ENCODE peak calls at places on chromosomes 7 and 10, in eight cellular contexts. One of them, this sample, is unnamed. For H3K9me3, the result is how much of the 10 kb centered on the place peaks cover.

GRCh38 chr7:138785587-138786437 is 12.0 kb upstream of the TMEM213 start:
- DNase-seq in neural progenitor cell: no peak
- DNase-seq in endodermal cell: no peak
- DNase-seq in OCI-LY7: no peak
- DNase-seq in tibial artery: no peak
- DNase-seq in left ventricle myocardium inferior: no peak
- DNase-seq in transverse colon: no peak
- DNase-seq in mammary epithelial cell: peak
- DNase-seq in this sample: no peak

GRCh38 chr7:20958474-20958873 is 171.8 kb upstream of the SP8 start:
- DNase-seq in neural progenitor cell: no peak
- DNase-seq in endodermal cell: no peak
- DNase-seq in OCI-LY7: no peak
- DNase-seq in tibial artery: no peak
- DNase-seq in left ventricle myocardium inferior: no peak
- DNase-seq in transverse colon: no peak
- DNase-seq in mammary epithelial cell: no peak
- DNase-seq in this sample: no peak

GRCh38 chr7:157755741-157756140 is 418.9 kb downstream of the DNAJB6 start:
- DNase-seq in neural progenitor cell: no peak
- DNase-seq in endodermal cell: no peak
- DNase-seq in OCI-LY7: no peak
- DNase-seq in tibial artery: no peak
- DNase-seq in left ventricle myocardium inferior: no peak
- DNase-seq in transverse colon: no peak
- DNase-seq in mammary epithelial cell: no peak
- DNase-seq in this sample: no peak

GRCh38 chr7:68706291-68706690 is 892.0 kb upstream of the AUTS2 start:
- DNase-seq in neural progenitor cell: no peak
- DNase-seq in endodermal cell: no peak
- DNase-seq in OCI-LY7: no peak
- DNase-seq in tibial artery: no peak
- DNase-seq in left ventricle myocardium inferior: no peak
- DNase-seq in transverse colon: no peak
- DNase-seq in mammary epithelial cell: no peak
- DNase-seq in this sample: no peak

GRCh38 chr7:155815332-155816191 is 3.3 kb upstream of the SHH start:
- DNase-seq in neural progenitor cell: peak
- DNase-seq in endodermal cell: peak
- DNase-seq in OCI-LY7: peak
- DNase-seq in tibial artery: no peak
- DNase-seq in left ventricle myocardium inferior: no peak
- DNase-seq in transverse colon: peak
- DNase-seq in mammary epithelial cell: peak
- DNase-seq in this sample: no peak

GRCh38 chr7:150923802-150924201 is 54.3 kb downstream of the KCNH2 start:
- DNase-seq in neural progenitor cell: no peak
- DNase-seq in endodermal cell: no peak
- DNase-seq in OCI-LY7: no peak
- DNase-seq in tibial artery: no peak
- DNase-seq in left ventricle myocardium inferior: no peak
- DNase-seq in transverse colon: no peak
- DNase-seq in mammary epithelial cell: no peak
- DNase-seq in this sample: no peak

GRCh38 chr10:67088035-67088434 is 162.2 kb downstream of the LRRTM3 start:
- DNase-seq in neural progenitor cell: no peak
- DNase-seq in endodermal cell: no peak
- DNase-seq in OCI-LY7: no peak
- DNase-seq in tibial artery: no peak
- DNase-seq in left ventricle myocardium inferior: no peak
- DNase-seq in transverse colon: no peak
- DNase-seq in mammary epithelial cell: no peak
- DNase-seq in this sample: no peak

GRCh38 chr7:18445483-18445882 is 50.1 kb upstream of the HDAC9 start:
- DNase-seq in neural progenitor cell: no peak
- DNase-seq in endodermal cell: no peak
- DNase-seq in OCI-LY7: no peak
- DNase-seq in tibial artery: no peak
- DNase-seq in left ventricle myocardium inferior: no peak
- DNase-seq in transverse colon: no peak
- DNase-seq in mammary epithelial cell: no peak
- DNase-seq in this sample: no peak

GRCh38 chr7:123682690-123683089 is 27.0 kb downstream of the LMOD2 start:
- DNase-seq in neural progenitor cell: peak
- DNase-seq in endodermal cell: no peak
- DNase-seq in OCI-LY7: peak
- DNase-seq in tibial artery: no peak
- DNase-seq in left ventricle myocardium inferior: no peak
- DNase-seq in transverse colon: no peak
- DNase-seq in mammary epithelial cell: peak
- DNase-seq in this sample: no peak

GRCh38 chr10:27716521-27716920 is 29.1 kb downstream of the MKX start:
- DNase-seq in neural progenitor cell: no peak
- DNase-seq in endodermal cell: no peak
- DNase-seq in OCI-LY7: no peak
- DNase-seq in tibial artery: no peak
- DNase-seq in left ventricle myocardium inferior: no peak
- DNase-seq in transverse colon: no peak
- DNase-seq in mammary epithelial cell: no peak
- DNase-seq in this sample: no peak

GRCh38 chr7:100565133-100565571 is 8.5 kb downstream of the SAP25 start:
- DNase-seq in neural progenitor cell: no peak
- DNase-seq in endodermal cell: no peak
- DNase-seq in OCI-LY7: no peak
- DNase-seq in tibial artery: no peak
- DNase-seq in left ventricle myocardium inferior: no peak
- DNase-seq in transverse colon: no peak
- DNase-seq in mammary epithelial cell: no peak
- DNase-seq in this sample: no peak

GRCh38 chr7:50359995-50360925 is 55.7 kb downstream of the IKZF1 start:
- DNase-seq in neural progenitor cell: peak
- DNase-seq in endodermal cell: peak
- DNase-seq in OCI-LY7: no peak
- DNase-seq in tibial artery: no peak
- DNase-seq in left ventricle myocardium inferior: no peak
- DNase-seq in transverse colon: peak
- DNase-seq in mammary epithelial cell: no peak
- DNase-seq in this sample: no peak

GRCh38 chr7:99837649-99838361 is 10.0 kb downstream of the CYP3A43 start:
- DNase-seq in neural progenitor cell: no peak
- DNase-seq in endodermal cell: no peak
- DNase-seq in OCI-LY7: peak
- DNase-seq in tibial artery: no peak
- DNase-seq in left ventricle myocardium inferior: no peak
- DNase-seq in transverse colon: no peak
- DNase-seq in mammary epithelial cell: peak
- DNase-seq in this sample: no peak

GRCh38 chr7:51295435-51296269 is 21.0 kb downstream of the COBL start:
- DNase-seq in neural progenitor cell: no peak
- DNase-seq in endodermal cell: no peak
- DNase-seq in OCI-LY7: no peak
- DNase-seq in tibial artery: no peak
- DNase-seq in left ventricle myocardium inferior: no peak
- DNase-seq in transverse colon: peak
- DNase-seq in mammary epithelial cell: no peak
- DNase-seq in this sample: no peak

GRCh38 chr10:17474595-17474994 is 20.2 kb upstream of the ST8SIA6 start:
- DNase-seq in neural progenitor cell: no peak
- DNase-seq in endodermal cell: peak
- DNase-seq in OCI-LY7: no peak
- DNase-seq in tibial artery: no peak
- DNase-seq in left ventricle myocardium inferior: no peak
- DNase-seq in transverse colon: no peak
- DNase-seq in mammary epithelial cell: no peak
- DNase-seq in this sample: no peak

GRCh38 chr7:44881066-44881600 is 4.2 kb downstream of the PURB start:
- DNase-seq in neural progenitor cell: no peak
- DNase-seq in endodermal cell: no peak
- DNase-seq in OCI-LY7: no peak
- DNase-seq in tibial artery: no peak
- DNase-seq in left ventricle myocardium inferior: no peak
- DNase-seq in transverse colon: no peak
- DNase-seq in mammary epithelial cell: no peak
- DNase-seq in this sample: no peak

GRCh38 chr7:44884553-44885393 is 557 bp downstream of the PURB start:
- DNase-seq in neural progenitor cell: peak
- DNase-seq in endodermal cell: peak
- DNase-seq in OCI-LY7: peak
- DNase-seq in tibial artery: peak
- DNase-seq in left ventricle myocardium inferior: peak
- DNase-seq in transverse colon: peak
- DNase-seq in mammary epithelial cell: peak
- DNase-seq in this sample: no peak

GRCh38 chr7:44883961-44884360 is 1.4 kb downstream of the PURB start:
- DNase-seq in neural progenitor cell: no peak
- DNase-seq in endodermal cell: no peak
- DNase-seq in OCI-LY7: no peak
- DNase-seq in tibial artery: no peak
- DNase-seq in left ventricle myocardium inferior: no peak
- DNase-seq in transverse colon: no peak
- DNase-seq in mammary epithelial cell: no peak
- DNase-seq in this sample: no peak

GRCh38 chr7:44881610-44882009 is 3.7 kb downstream of the PURB start:
- DNase-seq in neural progenitor cell: no peak
- DNase-seq in endodermal cell: no peak
- DNase-seq in OCI-LY7: no peak
- DNase-seq in tibial artery: no peak
- DNase-seq in left ventricle myocardium inferior: no peak
- DNase-seq in transverse colon: no peak
- DNase-seq in mammary epithelial cell: peak
- DNase-seq in this sample: no peak

GRCh38 chr7:44882899-44883298 is 2.4 kb downstream of the PURB start:
- DNase-seq in neural progenitor cell: no peak
- DNase-seq in endodermal cell: no peak
- DNase-seq in OCI-LY7: no peak
- DNase-seq in tibial artery: no peak
- DNase-seq in left ventricle myocardium inferior: no peak
- DNase-seq in transverse colon: no peak
- DNase-seq in mammary epithelial cell: no peak
- DNase-seq in this sample: no peak
- H3K27ac ChIP-seq in neural progenitor cell: no peak
- H3K27ac ChIP-seq in endodermal cell: no peak
- H3K27ac ChIP-seq in OCI-LY7: no peak
- H3K27ac ChIP-seq in tibial artery: no peak
- H3K27ac ChIP-seq in left ventricle myocardium inferior: no peak
- H3K27ac ChIP-seq in transverse colon: no peak
- H3K27ac ChIP-seq in mammary epithelial cell: peak
- H3K27ac ChIP-seq in this sample: no peak

DNA sequence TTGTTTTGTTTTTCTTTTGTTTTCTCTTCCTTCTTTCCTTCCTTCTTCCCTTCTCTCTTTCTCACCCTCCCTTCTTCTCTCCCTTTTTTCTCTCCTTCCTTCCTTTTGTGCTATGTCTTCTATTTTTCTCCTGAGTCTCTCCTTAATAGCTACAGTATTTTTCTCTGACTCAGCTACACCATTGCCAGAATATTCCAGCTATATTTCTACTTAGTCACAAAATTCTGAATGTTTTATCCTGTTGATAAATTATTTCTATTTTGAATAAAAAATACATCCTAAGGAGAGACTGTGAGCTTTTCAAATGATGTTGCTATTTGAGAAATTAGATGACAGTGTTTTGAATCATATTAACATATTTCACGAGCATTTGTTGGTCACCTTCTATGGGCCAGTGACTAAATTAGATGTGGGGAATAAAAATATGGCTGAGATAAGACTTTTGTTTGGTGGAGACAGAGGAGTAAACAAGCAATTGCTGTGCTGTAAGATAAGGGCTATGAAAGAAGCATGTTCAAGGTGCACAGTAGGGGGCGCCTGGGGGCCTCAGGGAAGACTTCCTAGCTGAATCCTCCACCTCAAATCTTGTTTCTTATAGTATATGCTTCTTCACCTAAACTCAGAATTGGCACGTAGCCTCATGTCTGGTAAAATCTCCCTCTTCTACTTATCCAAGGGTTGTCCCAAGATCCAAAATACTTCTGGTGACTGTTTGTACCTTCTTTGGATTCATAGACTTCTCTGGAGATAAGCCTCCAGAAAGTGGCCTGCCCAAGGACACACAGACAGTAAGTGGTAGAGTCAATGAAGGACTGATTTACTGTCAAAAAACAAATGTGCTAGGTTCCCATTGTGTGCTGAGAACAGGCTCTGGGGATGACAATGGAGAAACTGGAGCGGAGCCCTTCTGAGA is 115.5 kb upstream of the CREB5 start:
- DNase-seq in neural progenitor cell: peak
- DNase-seq in endodermal cell: peak
- DNase-seq in OCI-LY7: peak
- DNase-seq in tibial artery: no peak
- DNase-seq in left ventricle myocardium inferior: peak
- DNase-seq in transverse colon: peak
- DNase-seq in mammary epithelial cell: peak
- DNase-seq in this sample: no peak
- TF ChIP-seq CTCF in neural progenitor cell: peak
- TF ChIP-seq CTCF in endodermal cell: peak
- TF ChIP-seq CTCF in OCI-LY7: peak
- TF ChIP-seq CTCF in tibial artery: peak
- TF ChIP-seq CTCF in left ventricle myocardium inferior: peak
- TF ChIP-seq CTCF in transverse colon: peak
- TF ChIP-seq CTCF in mammary epithelial cell: peak
- TF ChIP-seq CTCF in this sample: peak

GRCh38 chr7:128121731-128122576 is 90.7 kb upstream of the LRRC4 start:
- DNase-seq in neural progenitor cell: no peak
- DNase-seq in endodermal cell: no peak
- DNase-seq in OCI-LY7: no peak
- DNase-seq in tibial artery: peak
- DNase-seq in left ventricle myocardium inferior: peak
- DNase-seq in transverse colon: no peak
- DNase-seq in mammary epithelial cell: no peak
- DNase-seq in this sample: no peak
- H3K9me3 ChIP-seq in neural progenitor cell: under half
- H3K9me3 ChIP-seq in endodermal cell: under half
- H3K9me3 ChIP-seq in OCI-LY7: under half
- H3K9me3 ChIP-seq in tibial artery: under half
- H3K9me3 ChIP-seq in left ventricle myocardium inferior: under half
- H3K9me3 ChIP-seq in transverse colon: under half
- H3K9me3 ChIP-seq in mammary epithelial cell: under half
- H3K9me3 ChIP-seq in this sample: under half

GRCh38 chr7:12926236-12926635 is 238.8 kb downstream of the ARL4A start:
- DNase-seq in neural progenitor cell: peak
- DNase-seq in endodermal cell: no peak
- DNase-seq in OCI-LY7: no peak
- DNase-seq in tibial artery: no peak
- DNase-seq in left ventricle myocardium inferior: no peak
- DNase-seq in transverse colon: no peak
- DNase-seq in mammary epithelial cell: no peak
- DNase-seq in this sample: no peak

GRCh38 chr7:12917801-12918200 is 230.4 kb downstream of the ARL4A start:
- DNase-seq in neural progenitor cell: no peak
- DNase-seq in endodermal cell: no peak
- DNase-seq in OCI-LY7: no peak
- DNase-seq in tibial artery: no peak
- DNase-seq in left ventricle myocardium inferior: no peak
- DNase-seq in transverse colon: no peak
- DNase-seq in mammary epithelial cell: no peak
- DNase-seq in this sample: no peak

GRCh38 chr7:12927635-12928434 is 240.4 kb downstream of the ARL4A start:
- DNase-seq in neural progenitor cell: no peak
- DNase-seq in endodermal cell: no peak
- DNase-seq in OCI-LY7: no peak
- DNase-seq in tibial artery: no peak
- DNase-seq in left ventricle myocardium inferior: no peak
- DNase-seq in transverse colon: no peak
- DNase-seq in mammary epithelial cell: no peak
- DNase-seq in this sample: no peak

GRCh38 chr7:12923971-12924370 is 236.5 kb downstream of the ARL4A start:
- DNase-seq in neural progenitor cell: no peak
- DNase-seq in endodermal cell: no peak
- DNase-seq in OCI-LY7: no peak
- DNase-seq in tibial artery: no peak
- DNase-seq in left ventricle myocardium inferior: no peak
- DNase-seq in transverse colon: no peak
- DNase-seq in mammary epithelial cell: peak
- DNase-seq in this sample: no peak

GRCh38 chr7:12921751-12922345 is 234.4 kb downstream of the ARL4A start:
- DNase-seq in neural progenitor cell: no peak
- DNase-seq in endodermal cell: no peak
- DNase-seq in OCI-LY7: no peak
- DNase-seq in tibial artery: no peak
- DNase-seq in left ventricle myocardium inferior: no peak
- DNase-seq in transverse colon: peak
- DNase-seq in mammary epithelial cell: no peak
- DNase-seq in this sample: no peak
- H3K27ac ChIP-seq in neural progenitor cell: no peak
- H3K27ac ChIP-seq in endodermal cell: no peak
- H3K27ac ChIP-seq in OCI-LY7: no peak
- H3K27ac ChIP-seq in tibial artery: no peak
- H3K27ac ChIP-seq in left ventricle myocardium inferior: no peak
- H3K27ac ChIP-seq in transverse colon: peak
- H3K27ac ChIP-seq in mammary epithelial cell: no peak
- H3K27ac ChIP-seq in this sample: no peak

This sample was measured in thoracic aorta.